ENCODE peak calls at places on chromosomes 5 and 9, in nine cellular contexts. F is retina, J is erythroblast, H is endothelial cell, S is NCI-H2029 treated with DMSO at 0.1 percent for 48 hours, Z is HCEC 1CT, X is NCI-H1105 treated with DMSO at 0.1 percent for 48 hours, Q is A172, L is nucleus accumbens. E is an unnamed sample.

GRCh38 chr9:26723486-26723885 is 169.1 kb downstream of the CAAP1 start:
- DNase-seq in S (no peak), Q (peak), H (peak), L (no peak), F (peak), J (peak), Z (no peak), X (peak), E (peak)

GRCh38 chr9:38068866-38069628 is at the start of gene SHB:
- DNase-seq in S (peak), Z (peak), F (peak), J (peak), H (peak), Q (peak), X (peak), L (peak), E (peak)

GRCh38 chr9:79465171-79465570 is 106.6 kb upstream of the TLE4 start:
- DNase-seq in F (no peak), S (no peak), J (no peak), L (no peak), Q (no peak), X (no peak), H (no peak), Z (no peak), E (no peak)

GRCh38 chr9:89360465-89360864 is 42.2 kb downstream of the SECISBP2 start:
- DNase-seq in S (peak), H (no peak), L (no peak), J (no peak), X (peak), F (no peak), Z (no peak), Q (no peak), E (no peak)

GRCh38 chr5:111463304-111463703 is 49.0 kb downstream of the STARD4 start:
- DNase-seq in Q (no peak), Z (no peak), J (no peak), H (no peak), X (peak), S (no peak), F (peak), L (no peak), E (peak)

GRCh38 chr9:114229236-114229635 is 73.9 kb downstream of the COL27A1 start:
- DNase-seq in X (no peak), J (no peak), Q (no peak), F (no peak), H (no peak), S (no peak), Z (no peak), L (no peak), E (no peak)

GRCh38 chr5:110900829-110901228 is 162.0 kb downstream of the SLC25A46 start:
- DNase-seq in S (no peak), J (no peak), F (no peak), Z (peak), L (no peak), H (no peak), Q (peak), X (no peak), E (no peak)

GRCh38 chr9:125674981-125675973 is 31.7 kb downstream of the MAPKAP1 start:
- DNase-seq in S (peak), F (no peak), L (no peak), X (no peak), Q (peak), Z (peak), J (no peak), H (no peak), E (no peak)

GRCh38 chr5:59275537-59276276 is 617.8 kb downstream of the PDE4D start:
- DNase-seq in J (peak), F (peak), L (no peak), S (no peak), X (no peak), Z (peak), H (peak), Q (peak), E (no peak)

GRCh38 chr5:102678267-102679058 is 76.6 kb upstream of the PAM start:
- DNase-seq in J (no peak), L (no peak), Z (peak), H (no peak), S (no peak), F (no peak), Q (peak), X (no peak), E (no peak)

GRCh38 chr5:126984632-126985031 is 45.7 kb downstream of the MARCHF3 start:
- DNase-seq in J (no peak), X (no peak), Z (peak), H (no peak), F (no peak), L (no peak), S (no peak), Q (no peak), E (no peak)

GRCh38 chr5:25119654-25120053 is 474.9 kb upstream of the CDH10 start:
- DNase-seq in J (peak), H (no peak), Z (no peak), Q (peak), S (peak), F (no peak), X (no peak), L (no peak), E (no peak)

GRCh38 chr5:154055225-154055624 is 16.5 kb downstream of the MFAP3 start:
- DNase-seq in H (no peak), F (no peak), S (no peak), L (no peak), J (peak), Z (no peak), X (no peak), Q (no peak), E (no peak)

GRCh38 chr5:149474198-149474597 is 77.0 kb downstream of the CSNK1A1 start:
- DNase-seq in X (no peak), F (no peak), H (no peak), Q (no peak), Z (no peak), L (no peak), J (no peak), S (no peak), E (no peak)

GRCh38 chr5:93591323-93591945 is 8.4 kb downstream of the NR2F1 start:
- DNase-seq in F (no peak), Z (no peak), X (no peak), Q (no peak), J (no peak), S (no peak), L (no peak), H (no peak), E (no peak)

GRCh38 chr5:139272471-139273321 is 20.8 kb upstream of the MATR3 start:
- DNase-seq in J (peak), Q (peak), H (no peak), Z (peak), L (no peak), S (no peak), X (peak), F (no peak), E (no peak)

GRCh38 chr9:34558911-34559615 is 30.5 kb downstream of the CNTFR start:
- DNase-seq in X (no peak), L (no peak), J (no peak), F (peak), Q (no peak), S (no peak), H (no peak), Z (no peak), E (no peak)

GRCh38 chr9:131621551-131622321 is 76.4 kb downstream of the PRRT1B start:
- DNase-seq in J (no peak), F (no peak), H (no peak), L (no peak), Q (no peak), S (no peak), X (no peak), Z (no peak), E (no peak)

GRCh38 chr9:128523199-128523925 is 18.8 kb downstream of the GLE1 start:
- DNase-seq in Q (peak), X (peak), S (peak), J (no peak), F (peak), H (no peak), Z (peak), L (no peak), E (peak)

GRCh38 chr9:125524522-125524921 is 182.5 kb downstream of the MAPKAP1 start:
- DNase-seq in F (no peak), J (no peak), S (no peak), Z (peak), Q (peak), H (peak), L (no peak), X (no peak), E (no peak)

GRCh38 chr5:2013301-2014057 is 130.8 kb upstream of the IRX4 start:
- DNase-seq in Q (no peak), F (peak), X (no peak), H (no peak), Z (no peak), J (no peak), L (no peak), S (no peak), E (no peak)

GRCh38 chr9:4197548-4197947 is 102.3 kb downstream of the GLIS3 start:
- DNase-seq in S (no peak), L (no peak), F (no peak), J (no peak), Q (no peak), H (no peak), X (no peak), Z (no peak), E (no peak)

GRCh38 chr5:14006823-14007510 is 62.5 kb upstream of the DNAH5 start:
- DNase-seq in Z (no peak), H (no peak), J (no peak), S (no peak), Q (no peak), X (no peak), F (no peak), L (no peak), E (no peak)

GRCh38 chr5:157442989-157443619 is 16.9 kb upstream of the NIPAL4 start:
- DNase-seq in Z (no peak), J (no peak), H (no peak), F (peak), X (peak), S (no peak), Q (no peak), L (no peak), E (no peak)

GRCh38 chr9:81317939-81318338 is 371.4 kb downstream of the TLE1 start:
- DNase-seq in Q (no peak), X (no peak), Z (no peak), L (no peak), H (no peak), J (no peak), S (no peak), F (peak), E (no peak)

E was measured in glutamatergic neuron.